ENCODE peak calls at places on chromosomes 4 and X, in four cellular contexts. L is sigmoid colon, I is HFF-Myc, Y is EH. S is an unnamed sample.

GRCh38 chr4:4755306-4755705 is 104.2 kb upstream of the MSX1 start:
- DNase-seq in Y (no peak), I (no peak), L (no peak), S (no peak)

GRCh38 chr4:152936446-152937279 is 540 bp downstream of the FHDC1 start:
- DNase-seq in L (no peak), I (no peak), Y (peak; percentile 41), S (no peak)

GRCh38 chr4:106051496-106051895 is 156.2 kb downstream of the NPNT start:
- DNase-seq in L (no peak), I (no peak), Y (no peak), S (no peak)

GRCh38 chr4:127165971-127166370 is 466.8 kb upstream of the INTU start:
- DNase-seq in I (no peak), Y (peak; percentile 55), L (no peak), S (no peak)

GRCh38 chr4:103011378-103012025 is 8.0 kb downstream of the SLC9B1 start:
- DNase-seq in I (peak; percentile 32), L (no peak), Y (peak; percentile 47), S (no peak)

GRCh38 chr4:145618210-145618911 is 824 bp upstream of the MMAA start:
- DNase-seq in L (no peak), I (no peak), Y (no peak), S (no peak)

GRCh38 chr4:161762796-161763195 is 401.0 kb downstream of the FSTL5 start:
- DNase-seq in I (peak; percentile 9), L (no peak), Y (peak; percentile 4), S (peak; percentile 10)

GRCh38 chrX:48761674-48762471 is at the start of gene GLOD5:
- DNase-seq in L (no peak), Y (peak; percentile 24), I (no peak), S (no peak)

GRCh38 chr4:120809518-120809917 is 113.0 kb downstream of the PRDM5 start:
- DNase-seq in L (no peak), Y (no peak), I (no peak), S (no peak)

GRCh38 chr4:147530723-147531122 is 49.8 kb downstream of the EDNRA start:
- DNase-seq in L (no peak), Y (peak; percentile 83), I (no peak), S (no peak)

S was measured in glomerular endothelial cell.